ENCODE peak calls at places on chromosomes 1 and 21, in eight cellular contexts. E is AG10803; I is choroid plexus epithelial cell; M is neural progenitor cell; D is GM06990; N is heart left ventricle; H is IMR-90; Y is CD8-positive, alpha-beta T cell. Z is an unnamed sample.

GRCh38 chr1:97108200-97108599 is 386.6 kb downstream of the PTBP2 start:
- DNase-seq in D (no peak), I (no peak), H (peak), Y (no peak), M (no peak), E (peak), N (no peak), Z (no peak)

GRCh38 chr1:50423670-50424000 is 392 bp upstream of the DMRTA2 start:
- DNase-seq in Y (no peak), I (no peak), M (no peak), E (no peak), N (peak), H (no peak), D (no peak), Z (no peak)

GRCh38 chr1:53093451-53093754 is 31.4 kb downstream of the PODN start:
- DNase-seq in D (no peak), Y (no peak), E (no peak), M (no peak), N (no peak), I (no peak), H (no peak), Z (no peak)

GRCh38 chr1:102640872-102641271 is 467.4 kb downstream of the COL11A1 start:
- DNase-seq in E (no peak), H (no peak), I (no peak), M (no peak), Y (no peak), N (no peak), D (no peak), Z (no peak)

GRCh38 chr1:191641420-191642215 is 516.6 kb upstream of the RGS18 start:
- DNase-seq in H (peak), I (peak), M (no peak), E (no peak), D (no peak), Y (no peak), N (no peak), Z (no peak)

GRCh38 chr1:91699339-91699970 is 186.5 kb downstream of the TGFBR3 start:
- DNase-seq in E (peak), N (no peak), H (peak), M (no peak), D (no peak), I (peak), Y (no peak), Z (peak)

GRCh38 chr1:58764294-58764978 is 19.4 kb downstream of the JUN start:
- DNase-seq in N (no peak), M (no peak), I (peak), D (no peak), E (peak), H (peak), Y (no peak), Z (peak)

GRCh38 chr1:67978988-67979516 is 71.4 kb downstream of the DIRAS3 start:
- DNase-seq in H (peak), E (peak), Y (no peak), D (no peak), N (no peak), M (no peak), I (peak), Z (peak)

GRCh38 chr1:218985424-218985823 is 188.3 kb upstream of the LYPLAL1 start:
- DNase-seq in Y (no peak), M (no peak), I (no peak), N (no peak), E (no peak), H (no peak), D (no peak), Z (no peak)

GRCh38 chr1:181131255-181131901 is 42.9 kb downstream of the IER5 start:
- DNase-seq in E (no peak), D (peak), N (no peak), I (no peak), M (no peak), H (no peak), Y (no peak), Z (no peak)
- H3K4me3 ChIP-seq in E (no peak), D (peak), N (no peak), I (no peak), M (no peak), H (no peak), Y (no peak), Z (no peak)

GRCh38 chr1:967466-968343 is 1.4 kb downstream of the PLEKHN1 start:
- DNase-seq in D (no peak), M (no peak), I (no peak), H (no peak), Y (no peak), E (no peak), N (peak), Z (no peak)
- TF ChIP-seq CTCF in D (no peak), M (no peak), I (no peak), H (no peak), Y (no peak), E (no peak), N (no peak), Z (no peak)

GRCh38 chr1:16205333-16205671 is 7.2 kb downstream of the ARHGEF19 start:
- DNase-seq in E (no peak), D (no peak), I (no peak), Y (no peak), M (no peak), N (no peak), H (no peak), Z (no peak)

GRCh38 chr1:16208270-16208987 is 4.0 kb downstream of the ARHGEF19 start:
- DNase-seq in E (no peak), H (peak), I (peak), N (no peak), M (no peak), D (no peak), Y (no peak), Z (peak)

GRCh38 chr1:16205891-16206546 is 6.4 kb downstream of the ARHGEF19 start:
- DNase-seq in H (no peak), E (no peak), M (no peak), N (no peak), D (no peak), I (no peak), Y (no peak), Z (no peak)

GRCh38 chr1:16207318-16208269 is 4.9 kb downstream of the ARHGEF19 start:
- DNase-seq in E (no peak), H (no peak), I (no peak), N (peak), D (no peak), M (no peak), Y (no peak), Z (no peak)

DNA sequence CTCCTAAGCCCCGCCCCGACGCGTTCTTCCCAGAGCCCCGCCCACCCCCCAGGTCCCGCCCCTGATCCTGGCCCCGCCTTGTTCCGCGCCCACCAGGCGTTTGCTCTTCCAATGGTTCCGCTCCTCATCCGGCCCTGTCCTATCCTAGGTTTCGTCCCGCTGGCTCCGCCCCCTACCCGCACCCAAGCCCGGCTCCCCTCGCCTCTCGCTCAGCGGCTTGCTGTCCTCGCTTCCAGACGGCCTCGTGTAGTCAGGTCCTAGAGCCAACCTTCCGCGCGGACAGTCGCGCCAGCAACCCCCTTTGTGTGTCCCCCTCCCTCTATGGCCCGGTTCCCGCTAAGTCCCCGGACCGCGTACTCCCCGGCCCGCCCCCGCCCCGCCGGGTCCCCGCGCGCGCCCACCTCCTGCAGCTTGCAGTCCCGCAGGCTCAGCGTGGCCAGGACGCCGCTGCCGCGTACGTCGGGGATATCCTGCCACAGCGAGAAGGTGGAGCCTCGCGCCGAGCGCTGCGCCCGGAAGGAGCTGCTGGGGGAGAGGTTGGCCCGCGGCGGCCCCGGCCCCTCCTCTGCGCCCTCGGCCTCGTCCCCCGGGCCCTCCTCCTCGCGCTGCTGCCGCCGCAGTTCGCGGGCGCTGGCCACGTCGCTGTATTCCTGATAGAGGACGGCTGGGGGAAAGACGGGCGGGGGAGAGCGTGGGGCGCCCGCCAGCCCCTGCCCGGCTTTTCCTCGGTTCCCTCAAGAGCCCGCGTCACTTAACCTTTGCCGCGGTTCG is 5.7 kb downstream of the ARHGEF19 start:
- DNase-seq in E (peak), H (peak), N (peak), Y (peak), M (peak), I (peak), D (peak), Z (peak)
- H3K4me3 ChIP-seq in E (peak), H (peak), N (peak), Y (peak), M (peak), I (peak), D (peak), Z (peak)

GRCh38 chr1:18217398-18218043 is 109.9 kb downstream of the IGSF21 start:
- DNase-seq in N (no peak), I (peak), E (peak), Y (no peak), D (no peak), H (peak), M (no peak), Z (peak)
- TF ChIP-seq CTCF in N (no peak), I (peak), E (peak), Y (no peak), D (peak), H (no peak), M (peak), Z (peak)

GRCh38 chr21:39385299-39386145 is 36.6 kb upstream of the HMGN1 start:
- DNase-seq in N (peak), H (peak), Y (peak), E (peak), D (peak), M (no peak), I (peak), Z (peak)
- H3K4me3 ChIP-seq in N (peak), H (peak), Y (peak), E (peak), D (no peak), M (no peak), I (peak), Z (peak)

DNA sequence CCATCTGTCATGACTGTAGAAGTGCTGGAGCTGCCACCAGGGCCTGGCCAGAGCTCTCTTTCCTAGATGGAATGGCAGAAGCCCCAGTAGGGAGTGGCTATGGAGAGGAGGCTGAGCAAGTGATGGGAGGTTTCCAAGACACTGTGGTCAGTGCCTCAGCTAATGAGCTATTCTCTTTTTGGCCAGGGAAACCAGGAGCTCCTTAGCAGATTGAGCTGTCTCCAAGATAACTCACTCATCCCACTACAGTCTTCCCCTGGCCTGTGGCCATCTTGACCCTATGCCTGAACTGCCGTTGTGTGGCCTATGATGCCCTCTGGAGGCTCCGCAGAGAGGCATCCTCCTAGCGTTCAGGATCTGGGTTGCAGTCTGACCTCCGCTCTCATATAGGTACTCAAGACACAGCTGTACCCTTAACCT is 60.5 kb downstream of the ERI3 start:
- DNase-seq in E (peak), N (no peak), M (peak), H (peak), Y (no peak), D (no peak), I (peak), Z (peak)
- TF ChIP-seq CTCF in E (peak), N (no peak), M (peak), H (peak), Y (no peak), D (peak), I (peak), Z (peak)

DNA sequence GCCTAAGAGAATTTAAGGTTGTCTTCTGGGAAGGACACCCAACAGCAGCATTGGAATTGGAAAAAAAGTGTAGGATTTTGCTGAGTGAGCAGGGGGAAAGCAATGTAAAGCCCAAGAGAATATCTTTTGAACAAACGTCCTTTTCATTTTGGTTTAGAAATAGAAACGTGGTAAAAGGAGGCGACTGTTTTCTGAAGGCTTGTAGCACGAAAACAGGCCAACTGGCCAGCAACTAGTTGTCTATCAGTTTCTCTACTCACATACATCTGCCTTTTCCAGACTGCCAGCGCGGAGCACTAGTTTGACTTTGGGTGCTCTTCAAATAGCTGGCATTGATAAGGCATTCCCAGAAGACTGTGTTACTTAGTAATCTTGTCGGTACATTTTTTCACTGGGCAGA is 1.2 kb upstream of the LRRC8C start:
- DNase-seq in H (no peak), M (no peak), N (no peak), D (no peak), I (no peak), Y (no peak), E (no peak), Z (no peak)
- H3K4me3 ChIP-seq in H (no peak), M (peak), N (no peak), D (no peak), I (peak), Y (peak), E (no peak), Z (no peak)

DNA sequence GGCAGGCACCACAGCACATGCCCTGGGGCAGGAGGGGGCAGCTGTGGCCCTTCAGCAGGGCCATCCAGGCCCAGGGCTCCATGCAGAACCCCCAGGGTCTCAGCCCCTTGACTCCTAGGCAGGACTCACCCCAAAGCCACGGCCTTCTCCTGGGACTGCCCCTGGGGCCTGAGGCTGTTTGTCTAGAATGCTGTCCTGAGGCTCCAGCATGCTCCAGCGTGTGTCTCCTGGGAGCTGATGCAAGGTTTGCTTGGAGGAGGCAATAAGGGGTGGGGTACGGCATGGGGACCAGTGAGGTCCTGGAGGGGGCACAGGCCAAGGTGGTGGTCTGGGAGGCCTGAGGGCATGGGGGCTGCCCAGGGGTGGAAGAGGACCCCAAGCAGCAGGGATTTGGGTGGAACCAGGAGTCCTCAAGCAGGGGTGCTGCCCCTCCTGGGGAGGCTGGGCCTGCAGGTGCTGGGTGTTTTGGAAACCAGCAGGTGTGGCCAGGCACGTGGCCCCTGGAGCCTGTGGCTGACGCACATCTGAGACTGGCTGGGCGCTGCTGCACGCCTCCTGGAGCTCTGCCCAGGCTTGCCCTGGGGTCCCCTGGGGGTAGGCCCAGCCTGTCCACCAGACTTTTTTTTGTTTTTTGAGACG is 7.8 kb upstream of the CALML6 start:
- DNase-seq in M (no peak), D (peak), I (no peak), H (no peak), N (peak), Y (no peak), E (peak), Z (peak)
- TF ChIP-seq CTCF in M (no peak), D (no peak), I (no peak), H (no peak), N (no peak), Y (no peak), E (no peak), Z (no peak)

GRCh38 chr1:154502066-154502741 is at the start of the genes SHE and TDRD10:
- DNase-seq in H (no peak), Y (peak), D (no peak), E (no peak), I (no peak), N (peak), M (peak), Z (no peak)

GRCh38 chr1:154503898-154504297 is 1.7 kb upstream of the SHE start:
- DNase-seq in D (no peak), M (no peak), N (no peak), E (no peak), I (no peak), Y (no peak), H (no peak), Z (no peak)

GRCh38 chr1:154501423-154502065 is 475 bp upstream of the TDRD10 start:
- DNase-seq in H (no peak), N (peak), Y (peak), E (no peak), M (peak), I (no peak), D (peak), Z (no peak)

GRCh38 chr1:154500533-154500932 is 1.5 kb upstream of the TDRD10 start:
- DNase-seq in Y (no peak), I (no peak), N (no peak), M (no peak), E (no peak), H (no peak), D (no peak), Z (no peak)

GRCh38 chr1:154502742-154503111 is 515 bp upstream of the SHE start:
- DNase-seq in M (peak), Y (no peak), D (no peak), I (no peak), N (no peak), H (no peak), E (no peak), Z (no peak)
- H3K4me3 ChIP-seq in M (no peak), Y (peak), D (no peak), I (no peak), N (peak), H (no peak), E (no peak), Z (no peak)

Z was measured in cardiac fibroblast.